ENCODE peak calls at places on chromosomes 11 and 22, in ten cellular contexts. One of them, this sample, is unnamed.

GRCh38 chr11:112584674-112585073 is 324.0 kb upstream of the PLET1 start:
- DNase-seq in omental fat pad: no peak
- DNase-seq in A172: no peak
- DNase-seq in neural progenitor cell: peak; percentile 54
- DNase-seq in BJ: no peak
- DNase-seq in smooth muscle cell of the brain vasculature: no peak
- DNase-seq in GM20000: no peak
- DNase-seq in NCI-H446 treated with DMSO at 0.1 percent for 48 hours: no peak
- DNase-seq in stimulated activated CD4-positive, alpha-beta T cell treated with anti-CD3 and anti-CD28 coated beads, Interleukin-2, amount 100 ng/mL, for 48 hours: no peak
- DNase-seq in frontal cortex: no peak
- DNase-seq in this sample: no peak

GRCh38 chr11:96393753-96394348 is 4.0 kb downstream of the JRKL start:
- DNase-seq in frontal cortex: no peak
- DNase-seq in stimulated activated CD4-positive, alpha-beta T cell treated with anti-CD3 and anti-CD28 coated beads, Interleukin-2, amount 100 ng/mL, for 48 hours: no peak
- DNase-seq in BJ: no peak
- DNase-seq in NCI-H446 treated with DMSO at 0.1 percent for 48 hours: peak; percentile 62
- DNase-seq in A172: peak; percentile 22
- DNase-seq in omental fat pad: no peak
- DNase-seq in neural progenitor cell: peak; percentile 25
- DNase-seq in GM20000: peak; percentile 31
- DNase-seq in smooth muscle cell of the brain vasculature: peak; percentile 17
- DNase-seq in this sample: no peak

GRCh38 chr11:127639916-127640315 is 639.3 kb upstream of the KIRREL3 start:
- DNase-seq in A172: peak; percentile 43
- DNase-seq in frontal cortex: no peak
- DNase-seq in neural progenitor cell: no peak
- DNase-seq in BJ: no peak
- DNase-seq in NCI-H446 treated with DMSO at 0.1 percent for 48 hours: peak; percentile 24
- DNase-seq in GM20000: no peak
- DNase-seq in omental fat pad: no peak
- DNase-seq in smooth muscle cell of the brain vasculature: no peak
- DNase-seq in stimulated activated CD4-positive, alpha-beta T cell treated with anti-CD3 and anti-CD28 coated beads, Interleukin-2, amount 100 ng/mL, for 48 hours: no peak
- DNase-seq in this sample: no peak

GRCh38 chr22:36087784-36088183 is 59.2 kb upstream of the RBFOX2 start:
- DNase-seq in BJ: no peak
- DNase-seq in smooth muscle cell of the brain vasculature: no peak
- DNase-seq in neural progenitor cell: no peak
- DNase-seq in NCI-H446 treated with DMSO at 0.1 percent for 48 hours: no peak
- DNase-seq in stimulated activated CD4-positive, alpha-beta T cell treated with anti-CD3 and anti-CD28 coated beads, Interleukin-2, amount 100 ng/mL, for 48 hours: no peak
- DNase-seq in omental fat pad: no peak
- DNase-seq in GM20000: no peak
- DNase-seq in A172: no peak
- DNase-seq in frontal cortex: no peak
- DNase-seq in this sample: no peak

GRCh38 chr22:44968736-44969135 is 41.1 kb downstream of the PHF21B start:
- DNase-seq in GM20000: no peak
- DNase-seq in NCI-H446 treated with DMSO at 0.1 percent for 48 hours: no peak
- DNase-seq in smooth muscle cell of the brain vasculature: no peak
- DNase-seq in frontal cortex: no peak
- DNase-seq in stimulated activated CD4-positive, alpha-beta T cell treated with anti-CD3 and anti-CD28 coated beads, Interleukin-2, amount 100 ng/mL, for 48 hours: no peak
- DNase-seq in A172: no peak
- DNase-seq in omental fat pad: no peak
- DNase-seq in BJ: no peak
- DNase-seq in neural progenitor cell: peak; percentile 42
- DNase-seq in this sample: peak; percentile 23

GRCh38 chr11:130131957-130132850 is 27.4 kb upstream of the ST14 start:
- DNase-seq in NCI-H446 treated with DMSO at 0.1 percent for 48 hours: peak; percentile 33
- DNase-seq in omental fat pad: no peak
- DNase-seq in neural progenitor cell: peak; percentile 68
- DNase-seq in GM20000: peak; percentile 74
- DNase-seq in BJ: no peak
- DNase-seq in smooth muscle cell of the brain vasculature: peak; percentile 47
- DNase-seq in frontal cortex: peak; percentile 48
- DNase-seq in stimulated activated CD4-positive, alpha-beta T cell treated with anti-CD3 and anti-CD28 coated beads, Interleukin-2, amount 100 ng/mL, for 48 hours: peak; percentile 44
- DNase-seq in A172: peak; percentile 45
- DNase-seq in this sample: no peak

GRCh38 chr22:27554106-27554814 is 247.3 kb downstream of the MN1 start:
- DNase-seq in stimulated activated CD4-positive, alpha-beta T cell treated with anti-CD3 and anti-CD28 coated beads, Interleukin-2, amount 100 ng/mL, for 48 hours: no peak
- DNase-seq in A172: no peak
- DNase-seq in omental fat pad: no peak
- DNase-seq in frontal cortex: no peak
- DNase-seq in neural progenitor cell: peak; percentile 40
- DNase-seq in NCI-H446 treated with DMSO at 0.1 percent for 48 hours: no peak
- DNase-seq in BJ: no peak
- DNase-seq in GM20000: no peak
- DNase-seq in smooth muscle cell of the brain vasculature: no peak
- DNase-seq in this sample: no peak

GRCh38 chr22:24190566-24191208 is 9.4 kb downstream of the SUSD2 start:
- DNase-seq in A172: no peak
- DNase-seq in omental fat pad: no peak
- DNase-seq in frontal cortex: peak; percentile 9
- DNase-seq in stimulated activated CD4-positive, alpha-beta T cell treated with anti-CD3 and anti-CD28 coated beads, Interleukin-2, amount 100 ng/mL, for 48 hours: no peak
- DNase-seq in GM20000: no peak
- DNase-seq in neural progenitor cell: no peak
- DNase-seq in smooth muscle cell of the brain vasculature: no peak
- DNase-seq in BJ: no peak
- DNase-seq in NCI-H446 treated with DMSO at 0.1 percent for 48 hours: no peak
- DNase-seq in this sample: no peak

GRCh38 chr11:126700773-126701554 is 299.6 kb downstream of the KIRREL3 start:
- DNase-seq in smooth muscle cell of the brain vasculature: no peak
- DNase-seq in neural progenitor cell: no peak
- DNase-seq in BJ: no peak
- DNase-seq in NCI-H446 treated with DMSO at 0.1 percent for 48 hours: no peak
- DNase-seq in A172: no peak
- DNase-seq in GM20000: peak; percentile 34
- DNase-seq in stimulated activated CD4-positive, alpha-beta T cell treated with anti-CD3 and anti-CD28 coated beads, Interleukin-2, amount 100 ng/mL, for 48 hours: no peak
- DNase-seq in frontal cortex: no peak
- DNase-seq in omental fat pad: no peak
- DNase-seq in this sample: no peak

GRCh38 chr11:92397356-92397755 is 172.7 kb downstream of the FAT3 start:
- DNase-seq in A172: no peak
- DNase-seq in frontal cortex: no peak
- DNase-seq in stimulated activated CD4-positive, alpha-beta T cell treated with anti-CD3 and anti-CD28 coated beads, Interleukin-2, amount 100 ng/mL, for 48 hours: no peak
- DNase-seq in GM20000: no peak
- DNase-seq in neural progenitor cell: peak; percentile 29
- DNase-seq in NCI-H446 treated with DMSO at 0.1 percent for 48 hours: no peak
- DNase-seq in omental fat pad: no peak
- DNase-seq in BJ: no peak
- DNase-seq in smooth muscle cell of the brain vasculature: no peak
- DNase-seq in this sample: no peak

GRCh38 chr22:23088199-23088604 is 17.9 kb downstream of the GNAZ start:
- DNase-seq in BJ: no peak
- DNase-seq in smooth muscle cell of the brain vasculature: no peak
- DNase-seq in stimulated activated CD4-positive, alpha-beta T cell treated with anti-CD3 and anti-CD28 coated beads, Interleukin-2, amount 100 ng/mL, for 48 hours: no peak
- DNase-seq in frontal cortex: no peak
- DNase-seq in neural progenitor cell: no peak
- DNase-seq in A172: peak; percentile 8
- DNase-seq in NCI-H446 treated with DMSO at 0.1 percent for 48 hours: no peak
- DNase-seq in GM20000: no peak
- DNase-seq in omental fat pad: no peak
- DNase-seq in this sample: no peak

GRCh38 chr11:44625759-44626523 is 60.5 kb downstream of the CD82 start:
- DNase-seq in neural progenitor cell: no peak
- DNase-seq in frontal cortex: no peak
- DNase-seq in NCI-H446 treated with DMSO at 0.1 percent for 48 hours: no peak
- DNase-seq in smooth muscle cell of the brain vasculature: no peak
- DNase-seq in stimulated activated CD4-positive, alpha-beta T cell treated with anti-CD3 and anti-CD28 coated beads, Interleukin-2, amount 100 ng/mL, for 48 hours: no peak
- DNase-seq in omental fat pad: no peak
- DNase-seq in BJ: no peak
- DNase-seq in GM20000: peak; percentile 2
- DNase-seq in A172: no peak
- DNase-seq in this sample: no peak

GRCh38 chr22:25449781-25450317 is 114.6 kb upstream of the GRK3 start:
- DNase-seq in neural progenitor cell: no peak
- DNase-seq in frontal cortex: no peak
- DNase-seq in BJ: no peak
- DNase-seq in NCI-H446 treated with DMSO at 0.1 percent for 48 hours: no peak
- DNase-seq in A172: no peak
- DNase-seq in GM20000: no peak
- DNase-seq in stimulated activated CD4-positive, alpha-beta T cell treated with anti-CD3 and anti-CD28 coated beads, Interleukin-2, amount 100 ng/mL, for 48 hours: no peak
- DNase-seq in omental fat pad: no peak
- DNase-seq in smooth muscle cell of the brain vasculature: no peak
- DNase-seq in this sample: no peak

GRCh38 chr11:26820739-26821138 is 98.9 kb upstream of the SLC5A12 start:
- DNase-seq in smooth muscle cell of the brain vasculature: no peak
- DNase-seq in frontal cortex: no peak
- DNase-seq in GM20000: no peak
- DNase-seq in NCI-H446 treated with DMSO at 0.1 percent for 48 hours: no peak
- DNase-seq in BJ: peak; percentile 95
- DNase-seq in A172: peak; percentile 26
- DNase-seq in omental fat pad: no peak
- DNase-seq in neural progenitor cell: no peak
- DNase-seq in stimulated activated CD4-positive, alpha-beta T cell treated with anti-CD3 and anti-CD28 coated beads, Interleukin-2, amount 100 ng/mL, for 48 hours: no peak
- DNase-seq in this sample: no peak

GRCh38 chr11:36027731-36028130 is 83.9 kb downstream of the LDLRAD3 start:
- DNase-seq in stimulated activated CD4-positive, alpha-beta T cell treated with anti-CD3 and anti-CD28 coated beads, Interleukin-2, amount 100 ng/mL, for 48 hours: no peak
- DNase-seq in smooth muscle cell of the brain vasculature: no peak
- DNase-seq in BJ: no peak
- DNase-seq in GM20000: no peak
- DNase-seq in neural progenitor cell: no peak
- DNase-seq in A172: no peak
- DNase-seq in NCI-H446 treated with DMSO at 0.1 percent for 48 hours: peak; percentile 53
- DNase-seq in frontal cortex: no peak
- DNase-seq in omental fat pad: no peak
- DNase-seq in this sample: no peak

GRCh38 chr11:92393218-92393617 is 168.6 kb downstream of the FAT3 start:
- DNase-seq in A172: no peak
- DNase-seq in neural progenitor cell: no peak
- DNase-seq in smooth muscle cell of the brain vasculature: no peak
- DNase-seq in NCI-H446 treated with DMSO at 0.1 percent for 48 hours: peak; percentile 94
- DNase-seq in omental fat pad: no peak
- DNase-seq in GM20000: no peak
- DNase-seq in frontal cortex: no peak
- DNase-seq in stimulated activated CD4-positive, alpha-beta T cell treated with anti-CD3 and anti-CD28 coated beads, Interleukin-2, amount 100 ng/mL, for 48 hours: no peak
- DNase-seq in BJ: no peak
- DNase-seq in this sample: no peak

GRCh38 chr11:74011360-74012071 is 2.6 kb upstream of the UCP3 start:
- DNase-seq in omental fat pad: no peak
- DNase-seq in frontal cortex: no peak
- DNase-seq in BJ: no peak
- DNase-seq in NCI-H446 treated with DMSO at 0.1 percent for 48 hours: no peak
- DNase-seq in smooth muscle cell of the brain vasculature: no peak
- DNase-seq in stimulated activated CD4-positive, alpha-beta T cell treated with anti-CD3 and anti-CD28 coated beads, Interleukin-2, amount 100 ng/mL, for 48 hours: peak; percentile 52
- DNase-seq in neural progenitor cell: no peak
- DNase-seq in GM20000: peak; percentile 63
- DNase-seq in A172: no peak
- DNase-seq in this sample: no peak

GRCh38 chr11:64800633-64801464 is 2.2 kb downstream of the MAP4K2 start:
- DNase-seq in neural progenitor cell: no peak
- DNase-seq in frontal cortex: no peak
- DNase-seq in A172: no peak
- DNase-seq in BJ: no peak
- DNase-seq in smooth muscle cell of the brain vasculature: no peak
- DNase-seq in omental fat pad: no peak
- DNase-seq in GM20000: no peak
- DNase-seq in NCI-H446 treated with DMSO at 0.1 percent for 48 hours: no peak
- DNase-seq in stimulated activated CD4-positive, alpha-beta T cell treated with anti-CD3 and anti-CD28 coated beads, Interleukin-2, amount 100 ng/mL, for 48 hours: no peak
- DNase-seq in this sample: no peak

GRCh38 chr11:105071060-105071732 is 26.1 kb upstream of the CARD16 start:
- DNase-seq in frontal cortex: no peak
- DNase-seq in neural progenitor cell: no peak
- DNase-seq in smooth muscle cell of the brain vasculature: no peak
- DNase-seq in stimulated activated CD4-positive, alpha-beta T cell treated with anti-CD3 and anti-CD28 coated beads, Interleukin-2, amount 100 ng/mL, for 48 hours: no peak
- DNase-seq in A172: no peak
- DNase-seq in GM20000: no peak
- DNase-seq in BJ: no peak
- DNase-seq in omental fat pad: no peak
- DNase-seq in NCI-H446 treated with DMSO at 0.1 percent for 48 hours: no peak
- DNase-seq in this sample: no peak

GRCh38 chr11:121563003-121563402 is 110.2 kb upstream of the SORL1-AS1 start:
- DNase-seq in GM20000: no peak
- DNase-seq in frontal cortex: no peak
- DNase-seq in A172: no peak
- DNase-seq in BJ: no peak
- DNase-seq in stimulated activated CD4-positive, alpha-beta T cell treated with anti-CD3 and anti-CD28 coated beads, Interleukin-2, amount 100 ng/mL, for 48 hours: peak; percentile 11
- DNase-seq in omental fat pad: no peak
- DNase-seq in smooth muscle cell of the brain vasculature: no peak
- DNase-seq in neural progenitor cell: no peak
- DNase-seq in NCI-H446 treated with DMSO at 0.1 percent for 48 hours: no peak
- DNase-seq in this sample: no peak

GRCh38 chr11:73233704-73234402 is 15.8 kb downstream of the P2RY2 start:
- DNase-seq in NCI-H446 treated with DMSO at 0.1 percent for 48 hours: no peak
- DNase-seq in BJ: no peak
- DNase-seq in frontal cortex: no peak
- DNase-seq in stimulated activated CD4-positive, alpha-beta T cell treated with anti-CD3 and anti-CD28 coated beads, Interleukin-2, amount 100 ng/mL, for 48 hours: no peak
- DNase-seq in neural progenitor cell: no peak
- DNase-seq in omental fat pad: no peak
- DNase-seq in GM20000: no peak
- DNase-seq in smooth muscle cell of the brain vasculature: no peak
- DNase-seq in A172: no peak
- DNase-seq in this sample: no peak

GRCh38 chr11:59669611-59670009 is 773 bp upstream of the PATL1 start:
- DNase-seq in neural progenitor cell: no peak
- DNase-seq in smooth muscle cell of the brain vasculature: no peak
- DNase-seq in GM20000: no peak
- DNase-seq in NCI-H446 treated with DMSO at 0.1 percent for 48 hours: no peak
- DNase-seq in stimulated activated CD4-positive, alpha-beta T cell treated with anti-CD3 and anti-CD28 coated beads, Interleukin-2, amount 100 ng/mL, for 48 hours: no peak
- DNase-seq in BJ: no peak
- DNase-seq in omental fat pad: no peak
- DNase-seq in frontal cortex: no peak
- DNase-seq in A172: no peak
- DNase-seq in this sample: no peak

GRCh38 chr11:7787239-7787638 is 9.5 kb downstream of the OR5P2 start:
- DNase-seq in stimulated activated CD4-positive, alpha-beta T cell treated with anti-CD3 and anti-CD28 coated beads, Interleukin-2, amount 100 ng/mL, for 48 hours: no peak
- DNase-seq in smooth muscle cell of the brain vasculature: no peak
- DNase-seq in NCI-H446 treated with DMSO at 0.1 percent for 48 hours: no peak
- DNase-seq in A172: no peak
- DNase-seq in BJ: no peak
- DNase-seq in omental fat pad: no peak
- DNase-seq in neural progenitor cell: no peak
- DNase-seq in GM20000: no peak
- DNase-seq in frontal cortex: no peak
- DNase-seq in this sample: no peak

GRCh38 chr11:129410561-129410960 is 34.9 kb downstream of the BARX2 start:
- DNase-seq in GM20000: no peak
- DNase-seq in neural progenitor cell: no peak
- DNase-seq in NCI-H446 treated with DMSO at 0.1 percent for 48 hours: no peak
- DNase-seq in frontal cortex: no peak
- DNase-seq in A172: no peak
- DNase-seq in BJ: no peak
- DNase-seq in smooth muscle cell of the brain vasculature: no peak
- DNase-seq in stimulated activated CD4-positive, alpha-beta T cell treated with anti-CD3 and anti-CD28 coated beads, Interleukin-2, amount 100 ng/mL, for 48 hours: no peak
- DNase-seq in omental fat pad: no peak
- DNase-seq in this sample: no peak

GRCh38 chr11:37712246-37712645 is 1114.2 kb upstream of the RAG2 start:
- DNase-seq in omental fat pad: no peak
- DNase-seq in GM20000: no peak
- DNase-seq in NCI-H446 treated with DMSO at 0.1 percent for 48 hours: peak; percentile 21
- DNase-seq in A172: no peak
- DNase-seq in stimulated activated CD4-positive, alpha-beta T cell treated with anti-CD3 and anti-CD28 coated beads, Interleukin-2, amount 100 ng/mL, for 48 hours: no peak
- DNase-seq in neural progenitor cell: peak; percentile 60
- DNase-seq in smooth muscle cell of the brain vasculature: peak; percentile 1
- DNase-seq in frontal cortex: no peak
- DNase-seq in BJ: no peak
- DNase-seq in this sample: no peak

GRCh38 chr11:68012843-68013610 is 2.9 kb downstream of the ALDH3B1 start:
- DNase-seq in omental fat pad: no peak
- DNase-seq in GM20000: no peak
- DNase-seq in neural progenitor cell: no peak
- DNase-seq in smooth muscle cell of the brain vasculature: peak; percentile 79
- DNase-seq in A172: peak; percentile 97
- DNase-seq in stimulated activated CD4-positive, alpha-beta T cell treated with anti-CD3 and anti-CD28 coated beads, Interleukin-2, amount 100 ng/mL, for 48 hours: no peak
- DNase-seq in BJ: peak; percentile 94
- DNase-seq in NCI-H446 treated with DMSO at 0.1 percent for 48 hours: no peak
- DNase-seq in frontal cortex: no peak
- DNase-seq in this sample: peak; percentile 53

This sample was measured in hypothalamus.